ENCODE peak calls at places on chromosomes 5 and 9, in nine cellular contexts. E is K562, Z is neural progenitor cell, A is fibroblast of lung, N is IMR-90, Q is astrocyte, H is H1, X is hepatocyte, U is neuronal stem cell. T is an unnamed sample. For H3K36me3, the result is how much of the 10 kb centered on the place peaks cover.

GRCh38 chr5:149771216-149771973 is 41.3 kb downstream of the PPARGC1B start:
- DNase-seq in N (no peak), U (no peak), A (no peak), H (no peak), X (no peak), Q (no peak), E (no peak), Z (no peak), T (no peak)

GRCh38 chr9:99167694-99168093 is 54.0 kb downstream of the ALG2 start:
- DNase-seq in Z (no peak), A (no peak), N (no peak), H (no peak), E (no peak), X (no peak), Q (no peak), U (no peak), T (no peak)

GRCh38 chr5:173964491-173964890 is 24.5 kb upstream of the C5orf47 start:
- DNase-seq in U (no peak), E (no peak), Z (no peak), H (no peak), X (no peak), N (no peak), Q (no peak), A (no peak), T (peak)

GRCh38 chr9:85224729-85225128 is 517.0 kb downstream of the AGTPBP1 start:
- DNase-seq in Q (peak), X (peak), Z (no peak), E (no peak), N (no peak), U (no peak), A (peak), H (no peak), T (peak)

GRCh38 chr5:10856646-10857332 is 95.8 kb upstream of the DAP start:
- DNase-seq in U (peak), N (peak), H (peak), E (peak), A (peak), Q (peak), X (peak), Z (peak), T (peak)

GRCh38 chr5:160511280-160511929 is 89.8 kb downstream of the PTTG1 start:
- DNase-seq in Z (no peak), Q (no peak), H (no peak), N (no peak), E (no peak), U (no peak), A (no peak), X (no peak), T (no peak)

GRCh38 chr9:132154925-132155324 is 6.9 kb upstream of the NTNG2 start:
- DNase-seq in H (no peak), N (no peak), X (no peak), Z (no peak), Q (no peak), A (no peak), E (no peak), U (no peak), T (peak)

GRCh38 chr9:127384901-127385300 is 12.1 kb upstream of the SLC2A8 start:
- DNase-seq in N (no peak), H (no peak), A (no peak), Q (no peak), U (no peak), Z (no peak), E (peak), X (no peak), T (peak)

GRCh38 chr5:97297063-97297715 is 114.1 kb upstream of the RIOK2 start:
- DNase-seq in U (peak), E (no peak), N (peak), Q (peak), Z (peak), H (peak), A (peak), X (peak), T (peak)

GRCh38 chr5:61202213-61202612 is 39.9 kb upstream of the SMIM15 start:
- DNase-seq in U (no peak), E (no peak), A (peak), X (no peak), H (no peak), Q (peak), N (peak), Z (no peak), T (peak)

GRCh38 chr5:146426853-146427618 is 20.1 kb upstream of the TCERG1 start:
- DNase-seq in N (peak), H (no peak), A (peak), Q (peak), X (peak), Z (peak), U (no peak), E (peak), T (peak)

GRCh38 chr9:130779153-130779855 is 55.8 kb upstream of the ABL1 start:
- DNase-seq in Z (no peak), H (no peak), X (peak), U (no peak), E (no peak), Q (peak), N (peak), A (peak), T (no peak)

GRCh38 chr9:5442400-5443011 is 4.8 kb upstream of the PLGRKT start:
- DNase-seq in E (peak), Q (peak), A (peak), Z (peak), X (peak), N (peak), U (peak), H (peak), T (peak)

GRCh38 chr9:117704024-117704575 is at the start of gene TLR4:
- DNase-seq in E (no peak), X (peak), Q (peak), Z (peak), U (peak), H (no peak), N (no peak), A (peak), T (peak)

DNA sequence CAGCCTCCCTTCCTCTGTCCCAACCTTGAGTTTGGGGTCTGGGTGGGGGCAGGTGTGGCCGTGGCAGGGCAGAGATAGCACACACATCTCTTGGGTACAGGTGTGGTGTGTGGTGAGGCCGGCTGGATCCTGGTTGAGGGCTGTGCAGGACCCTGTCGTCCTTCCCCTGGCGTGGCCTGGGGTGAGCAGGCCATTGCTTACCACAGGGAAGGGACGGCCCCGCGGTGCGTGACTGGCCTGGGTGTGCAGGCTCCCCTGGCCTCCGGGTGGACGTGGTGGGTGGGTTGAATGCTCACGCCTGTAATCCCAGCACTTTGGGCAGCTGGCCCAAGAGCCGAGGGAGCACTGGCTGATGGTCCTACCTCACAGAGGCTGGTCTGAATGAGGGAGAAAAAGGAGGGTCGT is 1.2 kb downstream of the ARRDC1 start:
- DNase-seq in H (no peak), N (no peak), U (no peak), X (no peak), Z (no peak), Q (no peak), E (no peak), A (no peak), T (peak)
- H3K27ac ChIP-seq in H (no peak), N (no peak), U (no peak), X (peak), Z (no peak), Q (no peak), E (no peak), A (no peak), T (no peak)

DNA sequence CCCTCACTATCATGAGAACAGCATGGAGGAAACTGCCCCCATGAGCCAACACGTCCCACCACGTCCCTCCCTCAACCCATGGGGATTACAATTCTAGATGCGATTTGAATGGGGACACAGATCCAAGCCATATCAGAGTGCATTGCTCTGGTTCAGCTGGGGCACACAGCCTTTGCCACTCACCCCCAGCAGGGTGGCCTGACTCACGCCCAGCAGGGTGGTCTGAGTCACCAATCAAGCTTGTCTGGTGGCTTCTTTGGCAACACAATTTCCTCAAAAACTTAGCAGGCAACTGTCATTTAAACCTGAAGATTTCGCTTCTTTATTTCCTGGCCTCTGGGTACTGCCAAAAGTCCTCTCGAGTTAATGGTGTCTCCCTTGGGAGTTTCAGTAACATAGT is 16.2 kb upstream of the SEMA5A start:
- DNase-seq in H (no peak), U (no peak), E (no peak), A (peak), X (no peak), Z (no peak), Q (no peak), N (no peak), T (peak)
- H2AFZ ChIP-seq in H (no peak), U (peak), E (no peak), A (no peak), X (no peak), Z (no peak), Q (no peak), N (no peak), T (no peak)

DNA sequence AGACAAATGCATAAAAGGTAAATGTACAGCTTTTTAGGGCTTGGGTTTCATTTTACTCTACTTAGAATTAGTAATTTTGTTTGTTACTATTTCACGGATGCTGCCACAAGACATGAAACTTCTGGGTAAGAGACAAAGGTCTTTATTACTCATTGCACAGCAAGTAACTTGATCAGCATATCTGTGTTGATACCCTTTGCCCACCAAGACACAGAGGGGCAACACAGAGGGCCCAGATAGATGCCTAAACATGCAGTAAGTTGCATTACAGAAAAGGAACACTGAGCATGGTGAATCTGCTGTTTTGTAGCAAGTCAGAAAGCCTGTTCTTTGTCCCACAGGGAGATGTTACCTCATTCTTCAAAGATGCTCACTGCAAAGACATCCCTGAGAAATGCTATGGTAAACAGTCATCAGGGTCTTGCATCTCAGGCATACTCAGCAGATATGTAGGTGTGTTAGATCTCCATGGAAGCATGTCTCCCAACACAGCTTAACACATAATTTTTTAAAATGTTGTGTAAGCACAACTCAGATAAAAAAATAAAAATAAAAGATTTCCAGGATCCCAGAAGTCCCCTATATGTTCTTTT is 10.3 kb downstream of the ITGA2 start:
- DNase-seq in U (no peak), E (no peak), Q (no peak), N (peak), Z (no peak), X (no peak), A (peak), H (no peak), T (no peak)
- H3K36me3 ChIP-seq in U (under half), E (under half), Q (under half), N (under half), Z (under half), X (under half), A (under half), H (under half), T (under half)

DNA sequence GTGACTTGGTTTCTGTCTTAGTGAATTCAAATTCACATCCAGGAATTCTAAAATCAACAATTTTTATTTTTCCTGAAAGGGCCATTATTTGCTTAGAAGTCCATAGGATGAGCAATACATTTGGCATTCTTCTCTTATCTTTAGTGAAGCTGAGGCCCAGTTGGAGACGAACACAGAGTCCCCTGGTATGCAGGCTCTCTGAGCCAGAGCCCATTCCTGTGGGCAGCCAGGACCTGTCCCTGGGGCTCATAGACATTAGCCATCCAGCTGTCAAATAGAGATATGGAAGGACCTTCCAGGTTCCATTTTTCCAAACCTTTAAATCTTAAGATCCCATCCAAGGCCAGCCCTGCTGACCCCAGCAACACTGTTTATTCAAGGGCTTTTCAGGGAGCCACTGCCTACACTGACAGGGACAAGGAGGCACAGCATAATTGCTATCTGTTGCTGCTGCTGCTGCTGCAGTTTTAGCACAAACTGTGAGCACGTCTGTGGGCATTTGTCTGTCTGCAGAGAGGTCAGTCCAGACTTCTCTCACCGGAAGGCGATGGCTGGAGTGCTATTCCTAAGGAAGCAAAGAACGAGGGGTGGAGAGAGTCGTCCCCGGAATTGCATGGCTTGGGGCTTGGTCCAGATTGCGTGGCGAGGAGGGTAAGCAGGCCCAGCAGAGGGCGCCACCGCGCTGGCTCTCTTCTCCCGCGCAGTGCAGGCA is 639.0 kb downstream of the CCDC171 start:
- DNase-seq in Q (peak), U (peak), N (peak), E (peak), H (peak), Z (peak), A (peak), X (peak), T (peak)
- H3K27ac ChIP-seq in Q (peak), U (no peak), N (peak), E (no peak), H (no peak), Z (no peak), A (peak), X (peak), T (peak)

DNA sequence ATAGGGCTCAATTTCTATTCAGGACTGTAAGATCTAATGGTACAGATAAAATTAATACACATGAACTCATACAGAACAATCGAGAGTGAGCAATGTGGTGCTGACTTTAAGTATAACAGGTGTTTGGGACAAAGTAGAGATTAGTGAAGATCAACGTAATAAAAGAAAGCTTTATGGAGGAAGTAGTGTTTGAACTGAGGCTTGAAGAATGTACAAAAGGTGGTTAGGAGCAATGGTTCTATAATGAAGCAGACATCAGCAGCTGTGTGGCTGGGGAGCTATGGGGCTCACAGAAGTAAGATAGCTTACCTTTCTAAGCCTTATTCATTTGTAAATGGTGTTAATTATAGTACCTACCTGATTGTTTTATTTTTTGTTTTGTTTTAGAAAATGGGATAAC is 275.4 kb upstream of the RGMB start:
- DNase-seq in U (no peak), Z (no peak), A (no peak), X (no peak), E (no peak), Q (no peak), N (no peak), H (no peak), T (no peak)
- H2AFZ ChIP-seq in U (peak), Z (no peak), A (no peak), X (no peak), E (no peak), Q (no peak), N (no peak), H (no peak), T (no peak)

DNA sequence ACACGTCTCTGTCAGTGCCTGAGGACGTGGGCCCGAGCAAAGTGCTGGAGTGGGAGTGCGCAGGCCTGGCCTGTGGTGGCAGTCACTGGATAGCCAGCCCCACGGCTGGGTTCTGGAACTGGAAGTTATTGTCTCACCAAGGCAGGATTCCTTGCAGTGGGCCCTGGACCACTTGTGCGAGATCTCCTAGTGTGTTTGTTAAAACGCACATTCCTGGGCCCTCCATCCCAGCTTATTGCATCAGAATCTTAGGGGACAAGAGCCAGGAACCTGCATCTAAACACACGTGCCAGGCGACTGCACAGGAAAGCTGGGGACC is 26.9 kb downstream of the PTPA start:
- DNase-seq in A (no peak), U (no peak), X (no peak), H (no peak), E (no peak), N (no peak), Q (no peak), Z (no peak), T (no peak)
- H3K36me3 ChIP-seq in A (under half), U (half or more), X (under half), H (under half), E (half or more), N (under half), Q (under half), Z (under half), T (under half)

DNA sequence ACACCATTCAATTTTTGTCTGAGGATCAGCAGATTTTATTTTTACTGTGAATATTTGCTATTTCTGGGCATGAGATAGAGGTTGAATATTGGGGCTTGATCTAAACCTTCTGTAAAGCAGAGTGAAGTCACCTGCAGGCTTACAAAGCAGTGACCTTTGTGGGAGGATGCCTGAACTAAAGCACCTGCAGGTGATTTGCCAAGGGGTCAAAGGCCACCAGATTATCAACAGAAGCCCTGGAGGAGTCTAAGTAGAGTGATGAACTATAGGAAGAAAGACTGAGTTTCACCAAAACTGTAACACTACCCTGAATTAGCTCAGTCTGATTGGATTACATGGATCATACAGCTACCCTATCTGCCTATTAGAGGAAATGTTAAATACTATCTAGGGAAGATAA is 144.3 kb upstream of the PRLR start:
- DNase-seq in U (no peak), E (no peak), X (no peak), A (no peak), N (no peak), Q (no peak), H (no peak), Z (peak), T (no peak)
- H3K27ac ChIP-seq in U (no peak), E (no peak), X (no peak), A (no peak), N (no peak), Q (no peak), H (no peak), Z (no peak), T (no peak)

GRCh38 chr9:109190151-109190550 is 23.1 kb upstream of the FRRS1L start:
- DNase-seq in N (peak), Z (no peak), A (peak), H (no peak), E (no peak), X (no peak), U (no peak), Q (peak), T (no peak)
- H2AFZ ChIP-seq in N (peak), Z (no peak), A (no peak), H (no peak), E (no peak), X (no peak), U (no peak), Q (peak), T (no peak)

DNA sequence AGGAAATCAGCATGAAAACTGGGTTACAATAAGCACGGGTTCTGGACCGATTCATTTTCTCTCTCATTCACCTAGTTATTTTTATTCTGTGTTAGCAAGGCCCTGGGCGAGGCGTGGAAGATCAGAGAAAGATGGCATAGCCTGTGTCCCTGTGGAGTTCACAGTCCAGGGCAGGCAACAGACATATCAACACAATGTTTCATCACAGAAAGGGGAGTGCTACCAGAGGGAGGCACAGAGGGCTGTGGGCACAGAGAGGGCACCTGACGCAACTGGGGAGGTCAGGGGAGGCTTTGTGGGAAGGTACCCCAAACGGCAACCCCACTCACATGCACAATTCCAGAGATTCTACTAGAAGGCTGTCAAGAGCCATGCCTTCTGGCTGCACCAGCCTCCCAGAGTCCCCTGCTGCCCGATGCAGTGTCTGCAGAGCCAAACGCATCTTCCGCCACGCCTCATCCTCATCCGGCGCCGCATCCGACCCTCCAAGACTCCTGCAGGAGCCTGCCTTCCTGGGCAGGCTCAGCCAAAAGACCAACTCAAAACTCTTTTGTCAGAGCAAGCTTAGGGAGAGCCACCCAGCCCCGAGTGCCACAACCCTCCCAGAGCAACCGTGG is 1.4 kb downstream of the FAM193B start:
- DNase-seq in X (no peak), A (no peak), H (no peak), N (no peak), Q (no peak), E (no peak), Z (peak), U (no peak), T (peak)
- H3K36me3 ChIP-seq in X (under half), A (under half), H (under half), N (under half), Q (under half), E (under half), Z (under half), U (under half), T (under half)

T was measured in osteoblast.